ENCODE peak calls at places on chromosomes 13 and 19, in five cellular contexts. One of them, this sample, is unnamed.

GRCh38 chr13:74290324-74290773 is 156.1 kb upstream of the KLF12 start:
- DNase-seq in hypothalamus: peak
- DNase-seq in stimulated activated effector memory CD8-positive, alpha-beta T cell treated with anti-CD3 and anti-CD28 coated beads, Interleukin-12 subunit alpha, Interleukin-12 subunit beta, amount 100 ng/mL, for 72 hours: no peak
- DNase-seq in iPS-NIHi11: peak
- DNase-seq in fibroblast of pulmonary artery: peak
- DNase-seq in this sample: peak

GRCh38 chr19:51479531-51480331 is 1.4 kb downstream of the CEACAM18 start:
- DNase-seq in hypothalamus: no peak
- DNase-seq in stimulated activated effector memory CD8-positive, alpha-beta T cell treated with anti-CD3 and anti-CD28 coated beads, Interleukin-12 subunit alpha, Interleukin-12 subunit beta, amount 100 ng/mL, for 72 hours: no peak
- DNase-seq in iPS-NIHi11: no peak
- DNase-seq in fibroblast of pulmonary artery: no peak
- DNase-seq in this sample: no peak

GRCh38 chr13:39971526-39971925 is 316.1 kb downstream of the COG6 start:
- DNase-seq in hypothalamus: no peak
- DNase-seq in stimulated activated effector memory CD8-positive, alpha-beta T cell treated with anti-CD3 and anti-CD28 coated beads, Interleukin-12 subunit alpha, Interleukin-12 subunit beta, amount 100 ng/mL, for 72 hours: no peak
- DNase-seq in iPS-NIHi11: no peak
- DNase-seq in fibroblast of pulmonary artery: no peak
- DNase-seq in this sample: no peak

GRCh38 chr19:926595-927043 is 784 bp downstream of the ARID3A start:
- DNase-seq in hypothalamus: peak
- DNase-seq in stimulated activated effector memory CD8-positive, alpha-beta T cell treated with anti-CD3 and anti-CD28 coated beads, Interleukin-12 subunit alpha, Interleukin-12 subunit beta, amount 100 ng/mL, for 72 hours: peak
- DNase-seq in iPS-NIHi11: no peak
- DNase-seq in fibroblast of pulmonary artery: peak
- DNase-seq in this sample: no peak

GRCh38 chr13:32426191-32426980 is 1.5 kb downstream of the N4BP2L1 start:
- DNase-seq in hypothalamus: peak
- DNase-seq in stimulated activated effector memory CD8-positive, alpha-beta T cell treated with anti-CD3 and anti-CD28 coated beads, Interleukin-12 subunit alpha, Interleukin-12 subunit beta, amount 100 ng/mL, for 72 hours: peak
- DNase-seq in iPS-NIHi11: no peak
- DNase-seq in fibroblast of pulmonary artery: no peak
- DNase-seq in this sample: peak

GRCh38 chr13:77026255-77026782 is 640 bp downstream of the FBXL3 start:
- DNase-seq in hypothalamus: peak
- DNase-seq in stimulated activated effector memory CD8-positive, alpha-beta T cell treated with anti-CD3 and anti-CD28 coated beads, Interleukin-12 subunit alpha, Interleukin-12 subunit beta, amount 100 ng/mL, for 72 hours: peak
- DNase-seq in iPS-NIHi11: peak
- DNase-seq in fibroblast of pulmonary artery: peak
- DNase-seq in this sample: peak

GRCh38 chr13:106714271-106714670 is 146.3 kb upstream of the ARGLU1 start:
- DNase-seq in hypothalamus: no peak
- DNase-seq in stimulated activated effector memory CD8-positive, alpha-beta T cell treated with anti-CD3 and anti-CD28 coated beads, Interleukin-12 subunit alpha, Interleukin-12 subunit beta, amount 100 ng/mL, for 72 hours: no peak
- DNase-seq in iPS-NIHi11: no peak
- DNase-seq in fibroblast of pulmonary artery: no peak
- DNase-seq in this sample: no peak

GRCh38 chr13:51747438-51748434 is 56.2 kb downstream of the DHRS12 start:
- DNase-seq in hypothalamus: no peak
- DNase-seq in stimulated activated effector memory CD8-positive, alpha-beta T cell treated with anti-CD3 and anti-CD28 coated beads, Interleukin-12 subunit alpha, Interleukin-12 subunit beta, amount 100 ng/mL, for 72 hours: no peak
- DNase-seq in iPS-NIHi11: no peak
- DNase-seq in fibroblast of pulmonary artery: no peak
- DNase-seq in this sample: no peak

GRCh38 chr19:50478901-50479715 is 2.5 kb upstream of the GARIN5A start:
- DNase-seq in hypothalamus: no peak
- DNase-seq in stimulated activated effector memory CD8-positive, alpha-beta T cell treated with anti-CD3 and anti-CD28 coated beads, Interleukin-12 subunit alpha, Interleukin-12 subunit beta, amount 100 ng/mL, for 72 hours: no peak
- DNase-seq in iPS-NIHi11: peak
- DNase-seq in fibroblast of pulmonary artery: peak
- DNase-seq in this sample: no peak

GRCh38 chr19:5083547-5083965 is 114.6 kb downstream of the KDM4B start:
- DNase-seq in hypothalamus: no peak
- DNase-seq in stimulated activated effector memory CD8-positive, alpha-beta T cell treated with anti-CD3 and anti-CD28 coated beads, Interleukin-12 subunit alpha, Interleukin-12 subunit beta, amount 100 ng/mL, for 72 hours: no peak
- DNase-seq in iPS-NIHi11: no peak
- DNase-seq in fibroblast of pulmonary artery: peak
- DNase-seq in this sample: no peak

GRCh38 chr19:48812094-48812929 is 1.5 kb upstream of the BCAT2 start:
- DNase-seq in hypothalamus: peak
- DNase-seq in stimulated activated effector memory CD8-positive, alpha-beta T cell treated with anti-CD3 and anti-CD28 coated beads, Interleukin-12 subunit alpha, Interleukin-12 subunit beta, amount 100 ng/mL, for 72 hours: peak
- DNase-seq in iPS-NIHi11: peak
- DNase-seq in fibroblast of pulmonary artery: peak
- DNase-seq in this sample: peak

GRCh38 chr19:7004313-7004931 is 16.8 kb downstream of the MBD3L2B start:
- DNase-seq in hypothalamus: no peak
- DNase-seq in stimulated activated effector memory CD8-positive, alpha-beta T cell treated with anti-CD3 and anti-CD28 coated beads, Interleukin-12 subunit alpha, Interleukin-12 subunit beta, amount 100 ng/mL, for 72 hours: no peak
- DNase-seq in iPS-NIHi11: no peak
- DNase-seq in fibroblast of pulmonary artery: no peak
- DNase-seq in this sample: no peak

GRCh38 chr13:89627991-89628390 is 1719.5 kb upstream of the MIR17HG start:
- DNase-seq in hypothalamus: no peak
- DNase-seq in stimulated activated effector memory CD8-positive, alpha-beta T cell treated with anti-CD3 and anti-CD28 coated beads, Interleukin-12 subunit alpha, Interleukin-12 subunit beta, amount 100 ng/mL, for 72 hours: no peak
- DNase-seq in iPS-NIHi11: no peak
- DNase-seq in fibroblast of pulmonary artery: no peak
- DNase-seq in this sample: no peak

GRCh38 chr19:35360880-35361420 is 2.7 kb downstream of the FFAR3 start:
- DNase-seq in hypothalamus: no peak
- DNase-seq in stimulated activated effector memory CD8-positive, alpha-beta T cell treated with anti-CD3 and anti-CD28 coated beads, Interleukin-12 subunit alpha, Interleukin-12 subunit beta, amount 100 ng/mL, for 72 hours: no peak
- DNase-seq in iPS-NIHi11: no peak
- DNase-seq in fibroblast of pulmonary artery: no peak
- DNase-seq in this sample: no peak

GRCh38 chr19:55525289-55526101 is 11.4 kb downstream of the SBK2 start:
- DNase-seq in hypothalamus: no peak
- DNase-seq in stimulated activated effector memory CD8-positive, alpha-beta T cell treated with anti-CD3 and anti-CD28 coated beads, Interleukin-12 subunit alpha, Interleukin-12 subunit beta, amount 100 ng/mL, for 72 hours: no peak
- DNase-seq in iPS-NIHi11: no peak
- DNase-seq in fibroblast of pulmonary artery: no peak
- DNase-seq in this sample: no peak

GRCh38 chr13:99601535-99601934 is 100.3 kb downstream of the TM9SF2 start:
- DNase-seq in hypothalamus: no peak
- DNase-seq in stimulated activated effector memory CD8-positive, alpha-beta T cell treated with anti-CD3 and anti-CD28 coated beads, Interleukin-12 subunit alpha, Interleukin-12 subunit beta, amount 100 ng/mL, for 72 hours: no peak
- DNase-seq in iPS-NIHi11: no peak
- DNase-seq in fibroblast of pulmonary artery: no peak
- DNase-seq in this sample: peak

GRCh38 chr19:19461671-19462622 is 53.4 kb downstream of the TSSK6 start:
- DNase-seq in hypothalamus: peak
- DNase-seq in stimulated activated effector memory CD8-positive, alpha-beta T cell treated with anti-CD3 and anti-CD28 coated beads, Interleukin-12 subunit alpha, Interleukin-12 subunit beta, amount 100 ng/mL, for 72 hours: no peak
- DNase-seq in iPS-NIHi11: peak
- DNase-seq in fibroblast of pulmonary artery: peak
- DNase-seq in this sample: peak

GRCh38 chr19:5907216-5907615 is 2.5 kb downstream of the VMAC start:
- DNase-seq in hypothalamus: no peak
- DNase-seq in stimulated activated effector memory CD8-positive, alpha-beta T cell treated with anti-CD3 and anti-CD28 coated beads, Interleukin-12 subunit alpha, Interleukin-12 subunit beta, amount 100 ng/mL, for 72 hours: no peak
- DNase-seq in iPS-NIHi11: no peak
- DNase-seq in fibroblast of pulmonary artery: peak
- DNase-seq in this sample: no peak

GRCh38 chr13:57644106-57644505 is 12.6 kb downstream of the PCDH17 start:
- DNase-seq in hypothalamus: no peak
- DNase-seq in stimulated activated effector memory CD8-positive, alpha-beta T cell treated with anti-CD3 and anti-CD28 coated beads, Interleukin-12 subunit alpha, Interleukin-12 subunit beta, amount 100 ng/mL, for 72 hours: no peak
- DNase-seq in iPS-NIHi11: no peak
- DNase-seq in fibroblast of pulmonary artery: no peak
- DNase-seq in this sample: no peak

GRCh38 chr19:17794731-17795494 is at the start of gene B3GNT3:
- DNase-seq in hypothalamus: no peak
- DNase-seq in stimulated activated effector memory CD8-positive, alpha-beta T cell treated with anti-CD3 and anti-CD28 coated beads, Interleukin-12 subunit alpha, Interleukin-12 subunit beta, amount 100 ng/mL, for 72 hours: no peak
- DNase-seq in iPS-NIHi11: peak
- DNase-seq in fibroblast of pulmonary artery: peak
- DNase-seq in this sample: no peak

GRCh38 chr19:17762505-17763229 is 11.4 kb downstream of the FCHO1 start:
- DNase-seq in hypothalamus: peak
- DNase-seq in stimulated activated effector memory CD8-positive, alpha-beta T cell treated with anti-CD3 and anti-CD28 coated beads, Interleukin-12 subunit alpha, Interleukin-12 subunit beta, amount 100 ng/mL, for 72 hours: no peak
- DNase-seq in iPS-NIHi11: peak
- DNase-seq in fibroblast of pulmonary artery: peak
- DNase-seq in this sample: no peak

GRCh38 chr13:43848250-43848649 is 31.3 kb downstream of the CCDC122 start:
- DNase-seq in hypothalamus: no peak
- DNase-seq in stimulated activated effector memory CD8-positive, alpha-beta T cell treated with anti-CD3 and anti-CD28 coated beads, Interleukin-12 subunit alpha, Interleukin-12 subunit beta, amount 100 ng/mL, for 72 hours: no peak
- DNase-seq in iPS-NIHi11: no peak
- DNase-seq in fibroblast of pulmonary artery: peak
- DNase-seq in this sample: no peak

GRCh38 chr19:28284389-28284788 is 928.6 kb downstream of the UQCRFS1 start:
- DNase-seq in hypothalamus: no peak
- DNase-seq in stimulated activated effector memory CD8-positive, alpha-beta T cell treated with anti-CD3 and anti-CD28 coated beads, Interleukin-12 subunit alpha, Interleukin-12 subunit beta, amount 100 ng/mL, for 72 hours: no peak
- DNase-seq in iPS-NIHi11: no peak
- DNase-seq in fibroblast of pulmonary artery: no peak
- DNase-seq in this sample: no peak

GRCh38 chr13:20451397-20451796 is 74.3 kb downstream of the CRYL1 start:
- DNase-seq in hypothalamus: no peak
- DNase-seq in stimulated activated effector memory CD8-positive, alpha-beta T cell treated with anti-CD3 and anti-CD28 coated beads, Interleukin-12 subunit alpha, Interleukin-12 subunit beta, amount 100 ng/mL, for 72 hours: no peak
- DNase-seq in iPS-NIHi11: no peak
- DNase-seq in fibroblast of pulmonary artery: no peak
- DNase-seq in this sample: no peak

GRCh38 chr19:2634960-2635359 is 67.5 kb downstream of the GNG7 start:
- DNase-seq in hypothalamus: no peak
- DNase-seq in stimulated activated effector memory CD8-positive, alpha-beta T cell treated with anti-CD3 and anti-CD28 coated beads, Interleukin-12 subunit alpha, Interleukin-12 subunit beta, amount 100 ng/mL, for 72 hours: no peak
- DNase-seq in iPS-NIHi11: no peak
- DNase-seq in fibroblast of pulmonary artery: no peak
- DNase-seq in this sample: no peak

GRCh38 chr13:51793570-51794273 is 10.2 kb downstream of the DHRS12 start:
- DNase-seq in hypothalamus: no peak
- DNase-seq in stimulated activated effector memory CD8-positive, alpha-beta T cell treated with anti-CD3 and anti-CD28 coated beads, Interleukin-12 subunit alpha, Interleukin-12 subunit beta, amount 100 ng/mL, for 72 hours: peak
- DNase-seq in iPS-NIHi11: no peak
- DNase-seq in fibroblast of pulmonary artery: peak
- DNase-seq in this sample: no peak

GRCh38 chr13:36345438-36346221 is 564 bp downstream of the SPART start:
- DNase-seq in hypothalamus: peak
- DNase-seq in stimulated activated effector memory CD8-positive, alpha-beta T cell treated with anti-CD3 and anti-CD28 coated beads, Interleukin-12 subunit alpha, Interleukin-12 subunit beta, amount 100 ng/mL, for 72 hours: no peak
- DNase-seq in iPS-NIHi11: peak
- DNase-seq in fibroblast of pulmonary artery: peak
- DNase-seq in this sample: peak

GRCh38 chr19:4191044-4191443 is 8.6 kb downstream of the ANKRD24 start:
- DNase-seq in hypothalamus: no peak
- DNase-seq in stimulated activated effector memory CD8-positive, alpha-beta T cell treated with anti-CD3 and anti-CD28 coated beads, Interleukin-12 subunit alpha, Interleukin-12 subunit beta, amount 100 ng/mL, for 72 hours: no peak
- DNase-seq in iPS-NIHi11: no peak
- DNase-seq in fibroblast of pulmonary artery: no peak
- DNase-seq in this sample: no peak

GRCh38 chr19:16957151-16957662 is 68.4 kb downstream of the F2RL3 start:
- DNase-seq in hypothalamus: no peak
- DNase-seq in stimulated activated effector memory CD8-positive, alpha-beta T cell treated with anti-CD3 and anti-CD28 coated beads, Interleukin-12 subunit alpha, Interleukin-12 subunit beta, amount 100 ng/mL, for 72 hours: no peak
- DNase-seq in iPS-NIHi11: peak
- DNase-seq in fibroblast of pulmonary artery: peak
- DNase-seq in this sample: no peak

GRCh38 chr13:106381083-106381482 is 154.4 kb downstream of the EFNB2 start:
- DNase-seq in hypothalamus: no peak
- DNase-seq in stimulated activated effector memory CD8-positive, alpha-beta T cell treated with anti-CD3 and anti-CD28 coated beads, Interleukin-12 subunit alpha, Interleukin-12 subunit beta, amount 100 ng/mL, for 72 hours: no peak
- DNase-seq in iPS-NIHi11: peak
- DNase-seq in fibroblast of pulmonary artery: peak
- DNase-seq in this sample: no peak

GRCh38 chr13:79349011-79349410 is 57.0 kb downstream of the RBM26 start:
- DNase-seq in hypothalamus: no peak
- DNase-seq in stimulated activated effector memory CD8-positive, alpha-beta T cell treated with anti-CD3 and anti-CD28 coated beads, Interleukin-12 subunit alpha, Interleukin-12 subunit beta, amount 100 ng/mL, for 72 hours: no peak
- DNase-seq in iPS-NIHi11: no peak
- DNase-seq in fibroblast of pulmonary artery: no peak
- DNase-seq in this sample: no peak

GRCh38 chr19:55584871-55585270 is 4.2 kb upstream of the ZNF579 start:
- DNase-seq in hypothalamus: no peak
- DNase-seq in stimulated activated effector memory CD8-positive, alpha-beta T cell treated with anti-CD3 and anti-CD28 coated beads, Interleukin-12 subunit alpha, Interleukin-12 subunit beta, amount 100 ng/mL, for 72 hours: no peak
- DNase-seq in iPS-NIHi11: no peak
- DNase-seq in fibroblast of pulmonary artery: no peak
- DNase-seq in this sample: no peak

GRCh38 chr19:1502433-1503088 is 10.3 kb downstream of the ADAMTSL5 start:
- DNase-seq in hypothalamus: no peak
- DNase-seq in stimulated activated effector memory CD8-positive, alpha-beta T cell treated with anti-CD3 and anti-CD28 coated beads, Interleukin-12 subunit alpha, Interleukin-12 subunit beta, amount 100 ng/mL, for 72 hours: no peak
- DNase-seq in iPS-NIHi11: no peak
- DNase-seq in fibroblast of pulmonary artery: no peak
- DNase-seq in this sample: no peak